ENCODE peak calls at places on chromosomes 12 and 14, in six cellular contexts. One of them, this sample, is unnamed.

GRCh38 chr14:60861545-60862147 is 119.2 kb downstream of the TRMT5 start:
- DNase-seq in ovary: no peak
- DNase-seq in esophagus squamous epithelium: no peak
- DNase-seq in HCT116: no peak
- DNase-seq in endothelial cell of umbilical vein: no peak
- DNase-seq in IMR-90: no peak
- DNase-seq in this sample: no peak

GRCh38 chr12:32240833-32241232 is 134.2 kb downstream of the BICD1 start:
- DNase-seq in ovary: no peak
- DNase-seq in endothelial cell of umbilical vein: peak
- DNase-seq in IMR-90: peak
- DNase-seq in esophagus squamous epithelium: no peak
- DNase-seq in HCT116: no peak
- DNase-seq in this sample: no peak

GRCh38 chr12:52312086-52312485 is 9.1 kb downstream of the KRT83 start:
- DNase-seq in HCT116: no peak
- DNase-seq in esophagus squamous epithelium: no peak
- DNase-seq in ovary: no peak
- DNase-seq in IMR-90: no peak
- DNase-seq in endothelial cell of umbilical vein: no peak
- DNase-seq in this sample: no peak

GRCh38 chr12:94994312-94994711 is 9.2 kb downstream of the NDUFA12 start:
- DNase-seq in ovary: no peak
- DNase-seq in esophagus squamous epithelium: no peak
- DNase-seq in endothelial cell of umbilical vein: no peak
- DNase-seq in HCT116: peak
- DNase-seq in IMR-90: peak
- DNase-seq in this sample: no peak

GRCh38 chr14:55731247-55731872 is 151.4 kb downstream of the KTN1 start:
- DNase-seq in HCT116: no peak
- DNase-seq in esophagus squamous epithelium: no peak
- DNase-seq in ovary: no peak
- DNase-seq in endothelial cell of umbilical vein: no peak
- DNase-seq in IMR-90: no peak
- DNase-seq in this sample: no peak

GRCh38 chr12:26195641-26196423 is 459 bp downstream of the SSPN start:
- DNase-seq in ovary: peak
- DNase-seq in HCT116: no peak
- DNase-seq in IMR-90: peak
- DNase-seq in endothelial cell of umbilical vein: peak
- DNase-seq in esophagus squamous epithelium: no peak
- DNase-seq in this sample: peak

GRCh38 chr12:124940393-124941169 is 26.1 kb upstream of the UBC start:
- DNase-seq in endothelial cell of umbilical vein: peak
- DNase-seq in HCT116: peak
- DNase-seq in IMR-90: peak
- DNase-seq in esophagus squamous epithelium: no peak
- DNase-seq in ovary: peak
- DNase-seq in this sample: peak

GRCh38 chr14:39431416-39432178 is 636 bp downstream of the FBXO33 start:
- DNase-seq in ovary: peak
- DNase-seq in endothelial cell of umbilical vein: peak
- DNase-seq in IMR-90: peak
- DNase-seq in esophagus squamous epithelium: no peak
- DNase-seq in HCT116: peak
- DNase-seq in this sample: peak

GRCh38 chr12:5524769-5525436 is 93.0 kb downstream of the NTF3 start:
- DNase-seq in endothelial cell of umbilical vein: no peak
- DNase-seq in esophagus squamous epithelium: no peak
- DNase-seq in IMR-90: no peak
- DNase-seq in HCT116: no peak
- DNase-seq in ovary: no peak
- DNase-seq in this sample: no peak

GRCh38 chr12:56267443-56268071 is 815 bp downstream of the COQ10A start:
- DNase-seq in HCT116: no peak
- DNase-seq in ovary: peak
- DNase-seq in endothelial cell of umbilical vein: no peak
- DNase-seq in IMR-90: no peak
- DNase-seq in esophagus squamous epithelium: no peak
- DNase-seq in this sample: peak

GRCh38 chr12:56261503-56262230 is 3.5 kb upstream of the ANKRD52 start:
- DNase-seq in endothelial cell of umbilical vein: no peak
- DNase-seq in ovary: no peak
- DNase-seq in esophagus squamous epithelium: no peak
- DNase-seq in IMR-90: peak
- DNase-seq in HCT116: peak
- DNase-seq in this sample: no peak

GRCh38 chr12:56271031-56271430 is 4.3 kb downstream of the COQ10A start:
- DNase-seq in esophagus squamous epithelium: no peak
- DNase-seq in HCT116: no peak
- DNase-seq in ovary: no peak
- DNase-seq in IMR-90: peak
- DNase-seq in endothelial cell of umbilical vein: peak
- DNase-seq in this sample: peak

GRCh38 chr12:56260921-56261320 is 2.7 kb upstream of the ANKRD52 start:
- DNase-seq in ovary: no peak
- DNase-seq in esophagus squamous epithelium: no peak
- DNase-seq in endothelial cell of umbilical vein: no peak
- DNase-seq in IMR-90: no peak
- DNase-seq in HCT116: no peak
- DNase-seq in this sample: no peak

DNA sequence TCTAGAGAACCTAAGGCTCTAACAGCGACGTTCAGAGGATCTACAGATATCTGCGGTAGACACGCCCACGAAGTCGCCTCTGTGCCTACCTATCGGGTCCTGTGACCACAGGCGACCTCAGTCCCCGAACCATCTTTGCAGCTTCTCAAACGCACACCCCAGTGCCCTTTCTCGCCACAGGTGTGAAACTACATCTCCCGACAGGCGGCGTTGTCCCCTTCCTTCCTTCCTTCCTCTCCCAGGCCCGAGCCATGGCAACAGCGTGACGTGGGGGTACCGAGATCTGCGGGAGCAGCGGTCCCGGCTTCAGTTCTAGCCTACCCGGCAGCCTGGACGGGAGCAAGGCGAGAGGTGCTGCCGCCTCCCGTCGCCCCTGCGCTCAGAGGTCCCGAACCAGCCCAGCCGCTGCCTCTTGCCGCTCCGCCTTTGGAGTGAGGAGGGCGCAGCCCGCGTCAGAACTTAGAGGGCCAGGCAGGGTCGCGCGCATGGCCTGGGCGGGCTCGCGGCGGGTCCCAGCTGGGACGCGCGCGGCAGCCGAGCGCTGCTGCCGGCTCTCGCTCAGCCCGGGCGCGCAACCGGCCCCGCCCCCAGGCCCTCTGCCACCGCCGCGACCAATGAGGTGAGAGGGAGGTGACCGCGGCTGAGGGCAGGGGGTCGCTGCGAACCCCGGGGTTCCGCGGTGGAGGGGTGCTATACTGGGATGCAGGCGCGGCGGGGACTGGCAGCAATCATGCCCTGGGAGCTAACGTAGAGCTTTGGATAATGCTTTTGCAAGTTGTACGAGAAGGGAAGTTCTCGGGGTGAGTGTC is at the start of gene COQ10A:
- DNase-seq in esophagus squamous epithelium: peak
- DNase-seq in ovary: peak
- DNase-seq in HCT116: peak
- DNase-seq in endothelial cell of umbilical vein: peak
- DNase-seq in IMR-90: peak
- DNase-seq in this sample: peak
- TF ChIP-seq POLR2A in esophagus squamous epithelium: no peak
- TF ChIP-seq POLR2A in ovary: peak
- TF ChIP-seq POLR2A in HCT116: peak
- TF ChIP-seq POLR2A in endothelial cell of umbilical vein: peak
- TF ChIP-seq POLR2A in IMR-90: peak
- TF ChIP-seq POLR2A in this sample: no peak

DNA sequence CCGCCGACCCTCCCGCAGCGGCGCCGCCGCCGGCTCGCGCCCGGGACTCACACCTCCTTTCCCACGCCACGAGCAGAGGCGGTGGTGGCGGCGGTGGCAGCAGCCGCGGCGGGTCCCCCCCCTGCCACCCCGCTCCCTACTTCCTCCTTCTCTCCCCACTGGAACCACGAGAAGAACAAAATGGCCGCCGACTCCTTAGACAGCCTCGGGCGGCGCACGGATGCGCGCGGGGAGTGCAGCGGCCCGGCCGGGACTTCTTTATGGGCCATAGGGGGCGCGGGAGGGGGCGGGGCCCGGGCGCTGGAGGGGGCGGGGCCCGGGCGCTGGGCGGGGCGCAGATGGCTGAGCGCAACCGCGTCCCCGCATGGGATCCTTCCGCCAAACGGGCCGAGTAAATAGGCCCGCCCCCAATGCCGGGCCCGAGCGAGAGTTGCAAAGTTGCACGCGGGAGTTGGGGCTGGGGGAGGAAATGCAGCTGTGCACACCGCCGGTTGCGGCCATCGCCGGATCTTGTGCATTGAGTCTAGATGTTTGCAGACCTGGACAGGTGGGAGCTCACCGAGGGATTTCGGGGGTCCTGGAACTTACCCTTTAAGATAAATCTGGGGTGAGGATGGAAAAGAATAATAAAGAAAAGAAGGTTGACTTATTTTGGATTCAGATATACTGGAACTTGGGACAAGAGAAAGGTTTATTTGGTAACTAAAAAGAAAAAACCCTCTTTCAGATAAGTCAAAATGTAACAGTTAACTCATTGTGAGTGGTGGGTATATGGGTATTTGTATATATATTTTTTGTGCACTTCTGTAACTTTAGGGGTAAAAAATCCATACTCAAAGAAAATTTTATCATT is at the start of gene PPP1CC:
- DNase-seq in IMR-90: peak
- DNase-seq in esophagus squamous epithelium: peak
- DNase-seq in endothelial cell of umbilical vein: peak
- DNase-seq in ovary: peak
- DNase-seq in HCT116: peak
- DNase-seq in this sample: peak
- TF ChIP-seq POLR2A in IMR-90: peak
- TF ChIP-seq POLR2A in esophagus squamous epithelium: no peak
- TF ChIP-seq POLR2A in endothelial cell of umbilical vein: peak
- TF ChIP-seq POLR2A in ovary: peak
- TF ChIP-seq POLR2A in HCT116: peak
- TF ChIP-seq POLR2A in this sample: peak

DNA sequence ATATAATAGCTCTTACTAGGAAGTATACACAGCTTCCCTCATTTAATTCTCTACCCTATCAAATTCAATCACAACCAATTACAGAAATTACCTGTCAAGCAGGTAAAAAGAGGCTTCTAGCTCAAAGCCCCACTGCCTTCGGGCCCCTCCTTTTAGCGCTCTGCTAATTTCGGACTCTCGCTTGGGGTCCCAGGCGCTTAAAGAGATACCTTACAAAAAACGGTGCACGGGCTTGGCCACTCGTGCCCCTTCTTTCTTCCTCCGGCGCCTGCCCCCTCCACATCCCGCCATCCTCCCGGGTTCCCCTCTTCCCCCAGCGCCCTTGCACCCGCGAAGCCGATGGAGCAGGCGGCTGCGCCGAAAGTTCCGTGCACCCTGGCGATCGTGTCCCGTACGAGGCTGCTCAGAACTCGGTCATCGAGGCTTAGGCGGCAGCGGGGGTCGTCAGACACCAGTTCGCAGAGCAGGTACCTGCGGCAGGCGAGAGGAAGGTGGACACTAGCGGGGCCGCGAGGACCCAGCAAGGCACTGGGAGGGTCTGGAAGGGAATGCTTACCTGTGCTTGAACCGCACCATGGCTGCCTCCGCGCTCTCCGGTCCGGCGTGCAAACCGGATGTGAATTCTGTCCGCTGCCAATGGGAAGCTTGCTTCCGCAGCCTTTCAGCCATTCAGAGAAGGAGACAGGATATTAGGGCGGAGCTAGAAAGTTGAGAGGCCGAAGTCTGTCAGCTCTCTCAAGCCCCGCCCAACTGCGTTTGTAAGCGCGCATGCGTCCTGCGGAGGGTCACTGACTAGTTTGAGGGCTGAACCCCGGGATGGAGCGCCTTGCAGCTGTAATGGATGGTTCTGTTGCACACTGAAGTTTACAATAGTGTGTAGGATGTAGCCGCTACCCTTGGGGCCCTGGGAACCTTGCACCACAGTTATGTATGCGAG is at the start of gene POP5:
- DNase-seq in endothelial cell of umbilical vein: peak
- DNase-seq in HCT116: peak
- DNase-seq in IMR-90: peak
- DNase-seq in ovary: peak
- DNase-seq in esophagus squamous epithelium: peak
- DNase-seq in this sample: peak
- TF ChIP-seq POLR2A in endothelial cell of umbilical vein: peak
- TF ChIP-seq POLR2A in HCT116: peak
- TF ChIP-seq POLR2A in IMR-90: no peak
- TF ChIP-seq POLR2A in ovary: no peak
- TF ChIP-seq POLR2A in esophagus squamous epithelium: no peak
- TF ChIP-seq POLR2A in this sample: no peak

GRCh38 chr14:21256539-21257394 is 12.5 kb downstream of the HNRNPC start:
- DNase-seq in esophagus squamous epithelium: no peak
- DNase-seq in IMR-90: no peak
- DNase-seq in HCT116: no peak
- DNase-seq in ovary: no peak
- DNase-seq in endothelial cell of umbilical vein: no peak
- DNase-seq in this sample: no peak

GRCh38 chr14:21252149-21252548 is 17.1 kb downstream of the HNRNPC start:
- DNase-seq in ovary: no peak
- DNase-seq in endothelial cell of umbilical vein: no peak
- DNase-seq in IMR-90: no peak
- DNase-seq in esophagus squamous epithelium: no peak
- DNase-seq in HCT116: no peak
- DNase-seq in this sample: no peak

GRCh38 chr14:21258194-21258888 is 10.9 kb downstream of the HNRNPC start:
- DNase-seq in HCT116: no peak
- DNase-seq in IMR-90: no peak
- DNase-seq in endothelial cell of umbilical vein: no peak
- DNase-seq in ovary: no peak
- DNase-seq in esophagus squamous epithelium: no peak
- DNase-seq in this sample: no peak

GRCh38 chr14:21257395-21258193 is 11.6 kb downstream of the HNRNPC start:
- DNase-seq in ovary: no peak
- DNase-seq in esophagus squamous epithelium: no peak
- DNase-seq in IMR-90: no peak
- DNase-seq in HCT116: no peak
- DNase-seq in endothelial cell of umbilical vein: no peak
- DNase-seq in this sample: no peak

DNA sequence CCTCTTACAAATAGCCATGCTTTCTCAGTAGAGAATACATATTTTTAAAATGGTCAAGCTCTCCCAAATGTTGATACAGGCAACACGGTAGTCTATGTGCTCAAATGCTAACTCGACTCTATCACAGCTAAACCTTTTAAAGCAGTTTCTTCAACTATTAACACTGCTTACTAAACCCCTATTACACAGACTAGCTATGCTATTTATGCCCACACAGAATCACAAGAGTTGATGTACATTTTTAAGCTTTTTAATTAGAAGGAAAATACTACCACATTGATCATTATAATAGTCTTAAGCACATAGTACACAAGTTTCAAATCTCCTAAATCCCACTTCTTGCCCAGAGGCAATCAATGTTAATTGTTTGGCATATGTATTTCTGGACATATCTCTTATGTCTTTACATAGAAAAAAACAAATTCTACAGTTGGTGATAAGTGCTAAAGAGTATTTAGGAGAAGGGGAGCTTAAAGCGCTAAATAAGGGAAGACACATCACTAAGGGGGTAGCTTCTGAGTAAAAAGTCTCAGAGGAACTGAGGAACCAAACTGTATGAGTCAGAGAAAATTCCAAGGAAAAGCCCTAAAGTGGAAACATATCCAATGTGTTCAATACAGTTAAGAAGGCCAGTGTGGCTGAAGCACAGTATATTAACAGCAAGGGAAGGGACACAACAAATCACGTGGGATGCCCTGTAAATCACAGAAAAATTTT is 13.7 kb downstream of the HNRNPC start:
- DNase-seq in ovary: no peak
- DNase-seq in HCT116: no peak
- DNase-seq in IMR-90: peak
- DNase-seq in endothelial cell of umbilical vein: peak
- DNase-seq in esophagus squamous epithelium: no peak
- DNase-seq in this sample: no peak
- TF ChIP-seq POLR2A in ovary: no peak
- TF ChIP-seq POLR2A in HCT116: no peak
- TF ChIP-seq POLR2A in IMR-90: no peak
- TF ChIP-seq POLR2A in endothelial cell of umbilical vein: no peak
- TF ChIP-seq POLR2A in esophagus squamous epithelium: no peak
- TF ChIP-seq POLR2A in this sample: no peak

This sample was measured in testis.